ENCODE peak calls at places on chromosomes 16 and 17, in nine cellular contexts. K is AG10803, P is transverse colon, I is right atrium auricular region, O is heart left ventricle, R is endodermal cell, L is mammary epithelial cell, U is AG09309, J is OCI-LY7. X is an unnamed sample.
A peak's percentile ranks its signal among the peaks of the same experiment; 100 is the strongest.

GRCh38 chr17:47184671-47185070 is 4.4 kb downstream of the CDC27 start:
- DNase-seq in P (no peak), L (no peak), J (no peak), R (no peak), U (no peak), I (no peak), K (peak; percentile 59), O (no peak), X (no peak)

GRCh38 chr16:87527055-87527724 is 34.4 kb upstream of the ZCCHC14 start:
- DNase-seq in K (no peak), J (no peak), I (no peak), U (no peak), L (no peak), P (no peak), R (no peak), O (no peak), X (no peak)

GRCh38 chr17:44381810-44382209 is 7.6 kb downstream of the ITGA2B start:
- DNase-seq in U (no peak), I (no peak), P (no peak), R (no peak), O (no peak), J (no peak), K (no peak), L (no peak), X (no peak)

GRCh38 chr17:34252138-34252889 is 2.8 kb upstream of the CCL2 start:
- DNase-seq in J (peak; percentile 39), O (peak; percentile 95), P (peak; percentile 81), L (no peak), R (peak; percentile 67), K (peak; percentile 94), U (peak; percentile 80), I (peak; percentile 98), X (peak; percentile 78)

GRCh38 chr17:29930399-29931010 is 477 bp upstream of the SSH2 start:
- DNase-seq in U (no peak), R (no peak), J (no peak), I (no peak), P (peak; percentile 13), L (peak; percentile 12), K (no peak), O (no peak), X (no peak)

GRCh38 chr17:80922580-80923160 is 69.0 kb upstream of the CHMP6 start:
- DNase-seq in U (no peak), R (no peak), P (no peak), L (no peak), K (no peak), O (no peak), J (no peak), I (no peak), X (no peak)

GRCh38 chr17:81294512-81295030 is 536 bp downstream of the SLC38A10 start:
- DNase-seq in U (no peak), L (peak; percentile 9), J (peak; percentile 17), O (no peak), P (peak; percentile 51), K (peak; percentile 8), R (no peak), I (no peak), X (no peak)

GRCh38 chr17:56909742-56910508 is 3.9 kb downstream of the TRIM25 start:
- DNase-seq in K (no peak), I (peak; percentile 73), O (peak; percentile 30), J (no peak), L (no peak), U (no peak), P (peak; percentile 30), R (no peak), X (no peak)

GRCh38 chr16:69833357-69833781 is 71.2 kb downstream of the WWP2 start:
- DNase-seq in O (no peak), R (no peak), U (peak; percentile 4), K (peak; percentile 17), L (no peak), J (no peak), P (no peak), I (no peak), X (peak; percentile 21)

GRCh38 chr16:20259549-20259948 is 67.8 kb downstream of the GP2 start:
- DNase-seq in L (no peak), O (no peak), I (no peak), K (no peak), U (no peak), R (no peak), J (no peak), P (no peak), X (no peak)

GRCh38 chr16:72033437-72033836 is 20.9 kb upstream of the HP start:
- DNase-seq in K (no peak), P (no peak), R (peak; percentile 26), U (no peak), L (no peak), J (no peak), I (no peak), O (no peak), X (no peak)

GRCh38 chr16:31105677-31106213 is 2.4 kb upstream of the BCKDK start:
- DNase-seq in O (peak; percentile 88), K (peak; percentile 80), R (peak; percentile 98), P (peak; percentile 88), L (peak; percentile 20), U (no peak), J (peak; percentile 77), I (peak; percentile 92), X (no peak)

GRCh38 chr16:31094424-31095120 is at the start of gene VKORC1:
- DNase-seq in P (peak; percentile 96), U (peak; percentile 89), K (peak; percentile 97), R (peak; percentile 98), I (peak; percentile 98), O (peak; percentile 95), J (peak; percentile 92), L (peak; percentile 99), X (peak; percentile 89)

GRCh38 chr16:31094088-31094423 is 541 bp downstream of the VKORC1 start:
- DNase-seq in I (no peak), K (no peak), J (no peak), L (peak; percentile 27), U (no peak), P (no peak), R (peak; percentile 73), O (no peak), X (no peak)

DNA sequence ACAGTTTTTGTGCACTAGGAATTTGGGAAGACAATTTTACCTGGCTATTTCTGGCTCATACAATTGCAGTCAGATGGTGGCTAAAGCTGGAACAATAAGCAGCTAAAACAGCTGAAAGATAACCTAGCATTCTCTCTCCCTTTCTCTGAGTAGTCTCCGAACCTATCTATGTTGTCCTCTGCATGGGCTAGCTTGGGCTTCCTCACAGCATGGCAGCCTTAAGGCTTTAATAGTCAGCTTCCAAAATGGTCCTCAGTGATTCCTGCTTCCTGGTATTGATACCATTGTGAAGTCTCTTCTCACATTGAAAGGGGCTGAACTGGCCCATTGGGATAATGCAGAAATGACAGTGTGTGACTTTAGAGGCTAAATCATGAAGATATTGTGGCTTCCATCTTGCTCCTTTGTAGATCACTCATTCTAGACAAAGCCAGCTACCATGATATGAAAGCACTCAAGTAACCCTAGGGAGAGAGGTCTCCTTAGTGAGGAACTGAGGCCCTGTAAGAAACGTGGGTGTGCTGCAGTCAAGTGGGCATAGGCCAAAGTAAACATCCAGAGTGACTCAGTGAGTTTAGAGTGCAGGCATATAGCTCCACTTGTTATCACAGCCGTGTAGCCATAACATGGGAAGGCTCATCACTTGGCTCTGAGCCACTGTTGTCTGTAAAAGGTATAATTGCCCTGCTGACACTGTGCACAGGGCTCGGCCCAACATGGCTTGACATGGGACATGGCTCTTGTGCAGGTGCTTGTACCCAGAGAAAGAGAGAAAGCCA is 5.5 kb upstream of the VKORC1 start:
- DNase-seq in P (no peak), I (no peak), K (no peak), U (no peak), R (no peak), O (no peak), J (no peak), L (peak; percentile 51), X (peak; percentile 67)
- H3K4me3 ChIP-seq in P (no peak overlapping the region), I (no peak overlapping the region), K (no peak overlapping the region), U (no peak overlapping the region), R (no peak overlapping the region), O (no peak overlapping the region), J (no peak overlapping the region), L (no peak overlapping the region), X (no peak overlapping the region)

DNA sequence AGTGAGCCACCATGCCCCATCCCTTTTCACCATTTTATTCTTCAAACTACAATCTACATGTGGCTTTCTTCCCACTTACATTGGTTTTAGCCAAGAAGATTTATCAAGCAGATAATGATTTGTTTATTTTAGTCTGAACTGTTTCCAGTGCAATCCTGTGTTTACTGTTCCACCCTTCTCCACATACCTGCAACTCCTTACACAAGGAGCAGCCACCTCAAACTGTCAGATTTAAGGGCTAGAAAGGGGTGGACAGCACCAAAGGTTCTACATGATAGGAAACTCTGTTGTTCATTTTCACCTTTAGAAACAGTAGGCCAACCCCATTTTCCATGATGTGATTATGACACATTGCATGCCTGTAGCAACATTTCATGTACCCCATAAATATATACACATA is 1.9 kb downstream of the RUNDC1 start:
- DNase-seq in R (no peak), U (no peak), K (no peak), P (no peak), O (no peak), I (no peak), J (no peak), L (no peak), X (no peak)
- H3K4me3 ChIP-seq in R (peak overlapping the region; percentile 86), U (no peak overlapping the region), K (no peak overlapping the region), P (no peak overlapping the region), O (no peak overlapping the region), I (no peak overlapping the region), J (peak overlapping the region; percentile 78), L (no peak overlapping the region), X (no peak overlapping the region)

DNA sequence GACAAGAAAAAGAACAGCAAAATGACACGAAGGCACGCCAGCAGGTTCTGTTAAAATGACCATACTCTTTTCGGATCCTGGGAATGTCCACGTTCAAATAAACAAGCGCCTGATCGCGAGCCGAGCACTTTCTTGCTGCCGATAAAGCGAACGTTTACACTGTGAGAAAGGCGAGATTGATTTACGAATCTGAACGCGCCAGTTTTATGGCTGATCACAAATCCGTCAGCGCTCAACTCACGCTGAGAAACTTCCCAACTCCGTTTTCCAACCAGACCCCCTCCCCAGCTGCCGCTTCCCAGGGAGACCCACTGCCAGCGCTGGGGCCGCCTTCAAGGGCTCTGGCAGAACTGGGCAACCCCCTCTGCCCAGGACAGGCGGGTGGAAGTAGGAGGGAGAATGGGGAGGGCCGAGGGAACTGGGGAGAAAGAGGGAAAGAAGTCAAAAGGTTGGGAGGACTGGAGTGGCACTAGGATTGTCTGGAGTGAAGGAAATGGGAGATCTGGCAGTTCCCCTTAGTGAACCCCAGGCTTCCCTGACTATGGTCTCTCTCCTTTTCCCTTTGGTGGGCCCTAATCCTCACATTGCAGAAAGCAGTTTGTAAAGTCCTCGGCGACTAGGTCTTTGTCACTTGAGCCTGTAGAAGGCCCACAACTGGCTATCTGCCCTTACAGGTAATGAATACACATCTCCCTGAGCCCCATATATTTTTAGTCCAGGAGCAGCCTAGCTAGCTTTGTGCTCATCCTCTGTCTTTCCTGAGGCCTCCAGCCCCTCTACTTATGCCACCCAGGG is 6.9 kb downstream of the HOXB4 start:
- DNase-seq in I (no peak), R (peak; percentile 81), P (no peak), O (no peak), L (peak; percentile 57), J (no peak), U (no peak), K (no peak), X (no peak)
- H3K4me3 ChIP-seq in I (no peak overlapping the region), R (peak overlapping the region; percentile 69), P (peak overlapping the region; percentile 16), O (no peak overlapping the region), L (no peak overlapping the region), J (no peak overlapping the region), U (no peak overlapping the region), K (peak overlapping the region; percentile 59), X (no peak overlapping the region)

DNA sequence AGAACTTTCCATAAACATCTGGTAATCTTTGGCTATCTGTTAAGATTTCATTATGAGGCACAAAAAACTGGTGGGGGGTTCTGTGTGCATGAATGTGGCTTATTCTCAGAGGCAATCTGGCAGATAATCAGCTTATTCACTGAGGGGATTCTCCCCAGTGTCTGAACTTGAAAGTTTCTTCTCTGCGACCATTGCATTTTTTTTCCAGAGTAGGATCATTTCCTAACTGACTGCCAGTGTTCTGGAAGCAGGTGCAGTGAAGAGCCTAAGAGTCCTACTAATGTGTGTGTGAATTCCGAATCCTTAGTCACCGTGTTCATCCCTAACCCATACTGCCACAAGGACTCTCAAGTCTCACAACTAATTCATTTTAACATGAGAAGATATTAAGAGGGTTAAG is 64.9 kb upstream of the LRRC37A3 start:
- DNase-seq in R (peak; percentile 31), J (no peak), O (no peak), P (no peak), I (no peak), K (no peak), U (no peak), L (no peak), X (no peak)
- H3K4me3 ChIP-seq in R (no peak overlapping the region), J (peak overlapping the region; percentile 41), O (no peak overlapping the region), P (no peak overlapping the region), I (no peak overlapping the region), K (no peak overlapping the region), U (no peak overlapping the region), L (no peak overlapping the region), X (no peak overlapping the region)